ENCODE peak calls at places on chromosomes 2 and 18, in eight cellular contexts. F, N, R, U, Y, D, S and K are unnamed samples.

GRCh38 chr2:172038121-172038520 is 38.4 kb downstream of the METAP1D start:
- DNase-seq in F (no peak), N (no peak), R (peak), U (no peak), Y (no peak), D (no peak), S (no peak), K (peak)

GRCh38 chr2:26088038-26088643 is 54.3 kb downstream of the RAB10 start:
- DNase-seq in F (peak), N (no peak), R (peak), U (peak), Y (peak), D (peak), S (no peak), K (peak)

GRCh38 chr2:224954980-224955379 is 87.3 kb downstream of the DOCK10 start:
- DNase-seq in F (peak), N (no peak), R (no peak), U (no peak), Y (no peak), D (no peak), S (no peak), K (no peak)

GRCh38 chr2:20182241-20182931 is 42.5 kb downstream of the SDC1 start:
- DNase-seq in F (peak), N (no peak), R (peak), U (peak), Y (peak), D (peak), S (no peak), K (peak)

GRCh38 chr2:48175254-48175653 is 269.0 kb upstream of the FBXO11 start:
- DNase-seq in F (peak), N (no peak), R (peak), U (peak), Y (peak), D (peak), S (no peak), K (peak)

GRCh38 chr2:164625378-164625971 is 4.2 kb upstream of the GRB14 start:
- DNase-seq in F (peak), N (no peak), R (peak), U (peak), Y (peak), D (no peak), S (no peak), K (peak)

GRCh38 chr2:217186565-217187218 is 326.8 kb upstream of the TNP1 start:
- DNase-seq in F (peak), N (no peak), R (no peak), U (no peak), Y (no peak), D (no peak), S (no peak), K (no peak)

GRCh38 chr2:197777823-197778407 is 7.2 kb downstream of the BOLL start:
- DNase-seq in F (peak), N (no peak), R (peak), U (peak), Y (peak), D (peak), S (no peak), K (peak)

GRCh38 chr2:232833830-232834229 is 36.2 kb upstream of the SNORC start:
- DNase-seq in F (no peak), N (no peak), R (no peak), U (no peak), Y (no peak), D (no peak), S (no peak), K (no peak)

GRCh38 chr2:43225788-43226557 is 433 bp downstream of the ZFP36L2 start:
- DNase-seq in F (peak), N (peak), R (peak), U (peak), Y (peak), D (peak), S (no peak), K (peak)

GRCh38 chr18:39441648-39442047 is 1876.0 kb upstream of the CELF4 start:
- DNase-seq in F (no peak), N (no peak), R (no peak), U (no peak), Y (no peak), D (no peak), S (no peak), K (no peak)

GRCh38 chr2:241412144-241412543 is 56.1 kb downstream of the FARP2 start:
- DNase-seq in F (peak), N (no peak), R (peak), U (peak), Y (peak), D (peak), S (no peak), K (peak)

GRCh38 chr2:9326975-9327374 is 96.4 kb downstream of the ITGB1BP1 start:
- DNase-seq in F (no peak), N (no peak), R (peak), U (peak), Y (peak), D (peak), S (no peak), K (peak)

GRCh38 chr2:185145316-185146121 is 547.2 kb downstream of the ZNF804A start:
- DNase-seq in F (no peak), N (peak), R (no peak), U (no peak), Y (no peak), D (no peak), S (no peak), K (no peak)

GRCh38 chr18:58069721-58070292 is 25.8 kb downstream of the NEDD4L start:
- DNase-seq in F (no peak), N (no peak), R (no peak), U (no peak), Y (no peak), D (no peak), S (no peak), K (no peak)

GRCh38 chr2:241617431-241618154 is 19.4 kb downstream of the THAP4 start:
- DNase-seq in F (no peak), N (no peak), R (peak), U (no peak), Y (peak), D (peak), S (peak), K (no peak)

GRCh38 chr2:10202136-10202535 is 79.6 kb downstream of the RRM2 start:
- DNase-seq in F (no peak), N (no peak), R (peak), U (no peak), Y (peak), D (no peak), S (no peak), K (no peak)

GRCh38 chr2:73915437-73915993 is 11.2 kb upstream of the DGUOK start:
- DNase-seq in F (no peak), N (no peak), R (no peak), U (no peak), Y (no peak), D (no peak), S (no peak), K (no peak)

GRCh38 chr2:41853427-41854191 is 194.2 kb upstream of the PKDCC start:
- DNase-seq in F (peak), N (no peak), R (peak), U (peak), Y (peak), D (peak), S (no peak), K (peak)

GRCh38 chr2:84477886-84478285 is 18.8 kb upstream of the SUCLG1 start:
- DNase-seq in F (no peak), N (no peak), R (no peak), U (no peak), Y (no peak), D (no peak), S (no peak), K (no peak)

GRCh38 chr2:239393401-239393940 is 7.3 kb downstream of the HDAC4 start:
- DNase-seq in F (peak), N (no peak), R (peak), U (peak), Y (peak), D (no peak), S (no peak), K (peak)

GRCh38 chr2:138974651-138975050 is 194.5 kb upstream of the NXPH2 start:
- DNase-seq in F (no peak), N (no peak), R (no peak), U (peak), Y (peak), D (no peak), S (no peak), K (no peak)